ENCODE peak calls at places on chromosomes 2 and 18, in seven cellular contexts. L is NCI-H1105; V is T-helper 9 cell; H is EL; Q is KBM-7; F is stimulated activated CD8-positive, alpha-beta memory T cell treated with anti-CD3 and anti-CD28 coated beads, Interleukin-15, amount 100 ng/mL, for 24 hours; T is RPMI8226. X is an unnamed sample.

GRCh38 chr18:66511810-66512209 is 92.1 kb downstream of the CDH19 start:
- DNase-seq in F (no peak), V (no peak), L (no peak), T (no peak), Q (no peak), H (no peak), X (no peak)

GRCh38 chr2:16114836-16115235 is 174.5 kb downstream of the MYCN start:
- DNase-seq in Q (no peak), T (no peak), H (no peak), V (no peak), F (no peak), L (no peak), X (no peak)

GRCh38 chr2:16088713-16089112 is 148.4 kb downstream of the MYCN start:
- DNase-seq in L (no peak), H (no peak), Q (no peak), V (no peak), T (no peak), F (no peak), X (no peak)

GRCh38 chr2:178450574-178451429 is at the start of the genes PJVK and PRKRA:
- DNase-seq in L (peak; percentile 89), V (peak; percentile 93), T (peak; percentile 97), Q (peak; percentile 96), F (peak; percentile 88), H (peak; percentile 97), X (peak; percentile 91)

GRCh38 chr18:70332694-70333093 is 43.8 kb downstream of the SOCS6 start:
- DNase-seq in L (no peak), T (no peak), H (peak; percentile 46), V (no peak), Q (no peak), F (no peak), X (no peak)

GRCh38 chr2:24083567-24084385 is 858 bp downstream of the TP53I3 start:
- DNase-seq in H (peak; percentile 84), F (peak; percentile 10), L (peak; percentile 78), V (no peak), Q (peak; percentile 95), T (no peak), X (peak; percentile 21)

GRCh38 chr2:119114266-119114665 is 44.3 kb downstream of the C1QL2 start:
- DNase-seq in L (no peak), V (no peak), Q (no peak), T (no peak), F (no peak), H (no peak), X (no peak)

GRCh38 chr2:232623768-232624553 is 9.4 kb upstream of the EFHD1 start:
- DNase-seq in L (peak; percentile 82), H (no peak), T (no peak), F (no peak), V (no peak), Q (no peak), X (no peak)

GRCh38 chr2:20616341-20616871 is 34.5 kb downstream of the HS1BP3 start:
- DNase-seq in F (no peak), Q (no peak), H (no peak), T (no peak), V (no peak), L (no peak), X (no peak)

GRCh38 chr2:128995086-128995485 is 676.4 kb upstream of the HS6ST1 start:
- DNase-seq in Q (no peak), V (no peak), H (no peak), L (no peak), F (no peak), T (no peak), X (no peak)

GRCh38 chr2:226471987-226472470 is 327.6 kb downstream of the IRS1 start:
- DNase-seq in H (no peak), F (no peak), L (no peak), Q (no peak), V (no peak), T (no peak), X (no peak)

GRCh38 chr2:239792649-239793010 is 232.5 kb downstream of the NDUFA10 start:
- DNase-seq in L (no peak), T (no peak), H (no peak), V (no peak), F (no peak), Q (no peak), X (no peak)

GRCh38 chr2:215751200-215751910 is 262.0 kb downstream of the MREG start:
- DNase-seq in T (no peak), V (no peak), L (no peak), F (no peak), H (peak; percentile 82), Q (no peak), X (no peak)

GRCh38 chr2:218301176-218301819 is 9.0 kb upstream of the TMBIM1 start:
- DNase-seq in Q (peak; percentile 95), L (peak; percentile 80), T (peak; percentile 86), F (peak; percentile 66), V (peak; percentile 82), H (peak; percentile 77), X (peak; percentile 88)

GRCh38 chr2:229409751-229410181 is 138.7 kb upstream of the PID1 start:
- DNase-seq in H (no peak), F (no peak), Q (no peak), T (no peak), L (no peak), V (no peak), X (no peak)

GRCh38 chr2:16049406-16049805 is 109.1 kb downstream of the MYCN start:
- DNase-seq in F (no peak), T (no peak), Q (no peak), H (no peak), V (no peak), L (no peak), X (no peak)

GRCh38 chr18:621181-621580 is 24.4 kb downstream of the CLUL1 start:
- DNase-seq in V (no peak), H (peak; percentile 48), F (no peak), L (no peak), Q (no peak), T (no peak), X (no peak)

GRCh38 chr2:238141541-238142318 is 3.3 kb downstream of the KLHL30 start:
- DNase-seq in Q (peak; percentile 52), T (peak; percentile 83), H (peak; percentile 73), V (no peak), F (no peak), L (no peak), X (no peak)

GRCh38 chr2:28398101-28398834 is 5.6 kb downstream of the FOSL2 start:
- DNase-seq in L (no peak), Q (no peak), H (peak; percentile 73), T (no peak), F (no peak), V (no peak), X (no peak)

GRCh38 chr2:239689985-239690384 is 289.2 kb upstream of the HDAC4 start:
- DNase-seq in L (no peak), Q (no peak), F (no peak), H (no peak), T (no peak), V (no peak), X (no peak)

GRCh38 chr18:23069481-23069880 is 65.8 kb upstream of the CABLES1 start:
- DNase-seq in T (no peak), H (no peak), F (no peak), Q (no peak), L (no peak), V (peak; percentile 15), X (peak; percentile 10)

GRCh38 chr18:48859311-48860275 is 91.2 kb downstream of the SMAD7 start:
- DNase-seq in V (no peak), Q (no peak), H (no peak), L (no peak), F (no peak), T (no peak), X (no peak)

GRCh38 chr18:22378672-22379282 is 38.9 kb downstream of the CTAGE1 start:
- DNase-seq in V (no peak), H (peak; percentile 48), T (peak; percentile 44), L (no peak), Q (peak; percentile 1), F (no peak), X (no peak)

GRCh38 chr2:227783404-227784138 is 30.1 kb upstream of the CCL20 start:
- DNase-seq in F (no peak), L (no peak), T (peak; percentile 31), H (no peak), Q (no peak), V (no peak), X (no peak)

GRCh38 chr18:13183790-13184189 is 34.8 kb upstream of the LDLRAD4 start:
- DNase-seq in L (no peak), T (no peak), V (no peak), Q (no peak), H (no peak), F (no peak), X (no peak)

X was measured in effector CD4-positive, alpha-beta T cell.